ENCODE peak calls at places on chromosomes 1 and 21, in ten cellular contexts. One of them, this sample, is unnamed.

GRCh38 chr1:80893140-80893539 is 907.6 kb upstream of the ADGRL2 start:
- DNase-seq in CD8-positive, alpha-beta T cell: no peak
- DNase-seq in psoas muscle: no peak
- DNase-seq in neural progenitor cell: no peak
- DNase-seq in kidney: no peak
- DNase-seq in Peyer's patch: no peak
- DNase-seq in pancreas: no peak
- DNase-seq in left ventricle myocardium inferior: no peak
- DNase-seq in uterus: no peak
- DNase-seq in OCI-LY7: no peak
- DNase-seq in this sample: no peak

GRCh38 chr1:109388208-109388711 is 9.5 kb downstream of the SORT1 start:
- DNase-seq in CD8-positive, alpha-beta T cell: no peak
- DNase-seq in psoas muscle: no peak
- DNase-seq in neural progenitor cell: no peak
- DNase-seq in kidney: no peak
- DNase-seq in Peyer's patch: no peak
- DNase-seq in pancreas: no peak
- DNase-seq in left ventricle myocardium inferior: no peak
- DNase-seq in uterus: no peak
- DNase-seq in OCI-LY7: no peak
- DNase-seq in this sample: no peak

GRCh38 chr1:194071200-194071599 is 884.8 kb upstream of the B3GALT2 start:
- DNase-seq in CD8-positive, alpha-beta T cell: no peak
- DNase-seq in psoas muscle: no peak
- DNase-seq in neural progenitor cell: no peak
- DNase-seq in kidney: no peak
- DNase-seq in Peyer's patch: no peak
- DNase-seq in pancreas: no peak
- DNase-seq in left ventricle myocardium inferior: no peak
- DNase-seq in uterus: no peak
- DNase-seq in OCI-LY7: no peak
- DNase-seq in this sample: no peak

GRCh38 chr1:2240251-2241156 is 12.4 kb downstream of the SKI start:
- DNase-seq in CD8-positive, alpha-beta T cell: no peak
- DNase-seq in psoas muscle: peak
- DNase-seq in neural progenitor cell: no peak
- DNase-seq in kidney: peak
- DNase-seq in Peyer's patch: peak
- DNase-seq in pancreas: peak
- DNase-seq in left ventricle myocardium inferior: peak
- DNase-seq in uterus: peak
- DNase-seq in OCI-LY7: no peak
- DNase-seq in this sample: no peak

GRCh38 chr1:174445817-174446216 is 1.9 kb upstream of the GPR52 start:
- DNase-seq in CD8-positive, alpha-beta T cell: no peak
- DNase-seq in psoas muscle: no peak
- DNase-seq in neural progenitor cell: peak
- DNase-seq in kidney: no peak
- DNase-seq in Peyer's patch: no peak
- DNase-seq in pancreas: no peak
- DNase-seq in left ventricle myocardium inferior: no peak
- DNase-seq in uterus: no peak
- DNase-seq in OCI-LY7: no peak
- DNase-seq in this sample: no peak

GRCh38 chr1:11657654-11658053 is 3.0 kb downstream of the FBXO44 start:
- DNase-seq in CD8-positive, alpha-beta T cell: no peak
- DNase-seq in psoas muscle: no peak
- DNase-seq in neural progenitor cell: no peak
- DNase-seq in kidney: no peak
- DNase-seq in Peyer's patch: no peak
- DNase-seq in pancreas: no peak
- DNase-seq in left ventricle myocardium inferior: no peak
- DNase-seq in uterus: no peak
- DNase-seq in OCI-LY7: no peak
- DNase-seq in this sample: no peak

GRCh38 chr1:9848022-9848421 is 24.3 kb upstream of the CLSTN1 start:
- DNase-seq in CD8-positive, alpha-beta T cell: no peak
- DNase-seq in psoas muscle: no peak
- DNase-seq in neural progenitor cell: no peak
- DNase-seq in kidney: no peak
- DNase-seq in Peyer's patch: no peak
- DNase-seq in pancreas: no peak
- DNase-seq in left ventricle myocardium inferior: no peak
- DNase-seq in uterus: no peak
- DNase-seq in OCI-LY7: no peak
- DNase-seq in this sample: peak

GRCh38 chr21:26840206-26840605 is 5.0 kb downstream of the ADAMTS1 start:
- DNase-seq in CD8-positive, alpha-beta T cell: no peak
- DNase-seq in psoas muscle: no peak
- DNase-seq in neural progenitor cell: no peak
- DNase-seq in kidney: no peak
- DNase-seq in Peyer's patch: no peak
- DNase-seq in pancreas: no peak
- DNase-seq in left ventricle myocardium inferior: no peak
- DNase-seq in uterus: no peak
- DNase-seq in OCI-LY7: no peak
- DNase-seq in this sample: no peak

GRCh38 chr21:37267269-37268185 is at the start of gene VPS26C:
- DNase-seq in CD8-positive, alpha-beta T cell: peak
- DNase-seq in psoas muscle: peak
- DNase-seq in neural progenitor cell: peak
- DNase-seq in kidney: peak
- DNase-seq in Peyer's patch: peak
- DNase-seq in pancreas: peak
- DNase-seq in left ventricle myocardium inferior: peak
- DNase-seq in uterus: peak
- DNase-seq in OCI-LY7: peak
- DNase-seq in this sample: peak

GRCh38 chr21:20729376-20729775 is 268.8 kb upstream of the NCAM2 start:
- DNase-seq in CD8-positive, alpha-beta T cell: no peak
- DNase-seq in psoas muscle: no peak
- DNase-seq in neural progenitor cell: no peak
- DNase-seq in kidney: no peak
- DNase-seq in Peyer's patch: no peak
- DNase-seq in pancreas: no peak
- DNase-seq in left ventricle myocardium inferior: no peak
- DNase-seq in uterus: no peak
- DNase-seq in OCI-LY7: no peak
- DNase-seq in this sample: no peak

GRCh38 chr1:160018900-160019299 is 12.9 kb downstream of the PIGM start:
- DNase-seq in CD8-positive, alpha-beta T cell: no peak
- DNase-seq in psoas muscle: no peak
- DNase-seq in neural progenitor cell: no peak
- DNase-seq in kidney: no peak
- DNase-seq in Peyer's patch: no peak
- DNase-seq in pancreas: no peak
- DNase-seq in left ventricle myocardium inferior: no peak
- DNase-seq in uterus: no peak
- DNase-seq in OCI-LY7: no peak
- DNase-seq in this sample: no peak

GRCh38 chr1:28329395-28330153 is 734 bp downstream of the MED18 start:
- DNase-seq in CD8-positive, alpha-beta T cell: peak
- DNase-seq in psoas muscle: peak
- DNase-seq in neural progenitor cell: peak
- DNase-seq in kidney: peak
- DNase-seq in Peyer's patch: peak
- DNase-seq in pancreas: peak
- DNase-seq in left ventricle myocardium inferior: no peak
- DNase-seq in uterus: peak
- DNase-seq in OCI-LY7: peak
- DNase-seq in this sample: peak

GRCh38 chr21:45351526-45352275 is 53.3 kb upstream of the COL18A1 start:
- DNase-seq in CD8-positive, alpha-beta T cell: no peak
- DNase-seq in psoas muscle: no peak
- DNase-seq in neural progenitor cell: no peak
- DNase-seq in kidney: peak
- DNase-seq in Peyer's patch: no peak
- DNase-seq in pancreas: no peak
- DNase-seq in left ventricle myocardium inferior: no peak
- DNase-seq in uterus: no peak
- DNase-seq in OCI-LY7: no peak
- DNase-seq in this sample: no peak

GRCh38 chr1:23224721-23225648 is 7.7 kb upstream of the HTR1D start:
- DNase-seq in CD8-positive, alpha-beta T cell: no peak
- DNase-seq in psoas muscle: peak
- DNase-seq in neural progenitor cell: no peak
- DNase-seq in kidney: peak
- DNase-seq in Peyer's patch: peak
- DNase-seq in pancreas: no peak
- DNase-seq in left ventricle myocardium inferior: peak
- DNase-seq in uterus: no peak
- DNase-seq in OCI-LY7: no peak
- DNase-seq in this sample: no peak
- H3K4me3 ChIP-seq in CD8-positive, alpha-beta T cell: no peak
- H3K4me3 ChIP-seq in psoas muscle: no peak
- H3K4me3 ChIP-seq in neural progenitor cell: no peak
- H3K4me3 ChIP-seq in kidney: no peak
- H3K4me3 ChIP-seq in Peyer's patch: no peak
- H3K4me3 ChIP-seq in pancreas: no peak
- H3K4me3 ChIP-seq in left ventricle myocardium inferior: peak
- H3K4me3 ChIP-seq in uterus: no peak
- H3K4me3 ChIP-seq in OCI-LY7: no peak
- H3K4me3 ChIP-seq in this sample: no peak

GRCh38 chr1:96598416-96599168 is 123.0 kb upstream of the PTBP2 start:
- DNase-seq in CD8-positive, alpha-beta T cell: no peak
- DNase-seq in psoas muscle: no peak
- DNase-seq in neural progenitor cell: no peak
- DNase-seq in kidney: no peak
- DNase-seq in Peyer's patch: no peak
- DNase-seq in pancreas: no peak
- DNase-seq in left ventricle myocardium inferior: no peak
- DNase-seq in uterus: no peak
- DNase-seq in OCI-LY7: no peak
- DNase-seq in this sample: no peak
- H3K27ac ChIP-seq in CD8-positive, alpha-beta T cell: no peak
- H3K27ac ChIP-seq in psoas muscle: peak
- H3K27ac ChIP-seq in neural progenitor cell: no peak
- H3K27ac ChIP-seq in kidney: no peak
- H3K27ac ChIP-seq in Peyer's patch: no peak
- H3K27ac ChIP-seq in pancreas: no peak
- H3K27ac ChIP-seq in left ventricle myocardium inferior: no peak
- H3K27ac ChIP-seq in uterus: no peak
- H3K27ac ChIP-seq in OCI-LY7: no peak
- H3K27ac ChIP-seq in this sample: no peak

GRCh38 chr1:217134857-217135568 is 411.8 kb upstream of the ESRRG start:
- DNase-seq in CD8-positive, alpha-beta T cell: no peak
- DNase-seq in psoas muscle: no peak
- DNase-seq in neural progenitor cell: peak
- DNase-seq in kidney: peak
- DNase-seq in Peyer's patch: no peak
- DNase-seq in pancreas: peak
- DNase-seq in left ventricle myocardium inferior: no peak
- DNase-seq in uterus: no peak
- DNase-seq in OCI-LY7: no peak
- DNase-seq in this sample: peak
- H3K4me3 ChIP-seq in CD8-positive, alpha-beta T cell: no peak
- H3K4me3 ChIP-seq in psoas muscle: peak
- H3K4me3 ChIP-seq in neural progenitor cell: peak
- H3K4me3 ChIP-seq in kidney: peak
- H3K4me3 ChIP-seq in Peyer's patch: no peak
- H3K4me3 ChIP-seq in pancreas: peak
- H3K4me3 ChIP-seq in left ventricle myocardium inferior: peak
- H3K4me3 ChIP-seq in uterus: no peak
- H3K4me3 ChIP-seq in OCI-LY7: no peak
- H3K4me3 ChIP-seq in this sample: peak

GRCh38 chr1:181100924-181101323 is 12.4 kb downstream of the IER5 start:
- DNase-seq in CD8-positive, alpha-beta T cell: no peak
- DNase-seq in psoas muscle: no peak
- DNase-seq in neural progenitor cell: no peak
- DNase-seq in kidney: no peak
- DNase-seq in Peyer's patch: no peak
- DNase-seq in pancreas: no peak
- DNase-seq in left ventricle myocardium inferior: no peak
- DNase-seq in uterus: no peak
- DNase-seq in OCI-LY7: no peak
- DNase-seq in this sample: no peak

GRCh38 chr1:181100015-181100905 is 11.8 kb downstream of the IER5 start:
- DNase-seq in CD8-positive, alpha-beta T cell: no peak
- DNase-seq in psoas muscle: no peak
- DNase-seq in neural progenitor cell: peak
- DNase-seq in kidney: no peak
- DNase-seq in Peyer's patch: no peak
- DNase-seq in pancreas: no peak
- DNase-seq in left ventricle myocardium inferior: no peak
- DNase-seq in uterus: no peak
- DNase-seq in OCI-LY7: no peak
- DNase-seq in this sample: no peak

GRCh38 chr1:181097242-181097641 is 8.7 kb downstream of the IER5 start:
- DNase-seq in CD8-positive, alpha-beta T cell: no peak
- DNase-seq in psoas muscle: peak
- DNase-seq in neural progenitor cell: no peak
- DNase-seq in kidney: no peak
- DNase-seq in Peyer's patch: no peak
- DNase-seq in pancreas: no peak
- DNase-seq in left ventricle myocardium inferior: no peak
- DNase-seq in uterus: no peak
- DNase-seq in OCI-LY7: no peak
- DNase-seq in this sample: no peak

GRCh38 chr1:181101581-181102226 is 13.2 kb downstream of the IER5 start:
- DNase-seq in CD8-positive, alpha-beta T cell: no peak
- DNase-seq in psoas muscle: no peak
- DNase-seq in neural progenitor cell: peak
- DNase-seq in kidney: no peak
- DNase-seq in Peyer's patch: no peak
- DNase-seq in pancreas: no peak
- DNase-seq in left ventricle myocardium inferior: no peak
- DNase-seq in uterus: no peak
- DNase-seq in OCI-LY7: no peak
- DNase-seq in this sample: no peak

DNA sequence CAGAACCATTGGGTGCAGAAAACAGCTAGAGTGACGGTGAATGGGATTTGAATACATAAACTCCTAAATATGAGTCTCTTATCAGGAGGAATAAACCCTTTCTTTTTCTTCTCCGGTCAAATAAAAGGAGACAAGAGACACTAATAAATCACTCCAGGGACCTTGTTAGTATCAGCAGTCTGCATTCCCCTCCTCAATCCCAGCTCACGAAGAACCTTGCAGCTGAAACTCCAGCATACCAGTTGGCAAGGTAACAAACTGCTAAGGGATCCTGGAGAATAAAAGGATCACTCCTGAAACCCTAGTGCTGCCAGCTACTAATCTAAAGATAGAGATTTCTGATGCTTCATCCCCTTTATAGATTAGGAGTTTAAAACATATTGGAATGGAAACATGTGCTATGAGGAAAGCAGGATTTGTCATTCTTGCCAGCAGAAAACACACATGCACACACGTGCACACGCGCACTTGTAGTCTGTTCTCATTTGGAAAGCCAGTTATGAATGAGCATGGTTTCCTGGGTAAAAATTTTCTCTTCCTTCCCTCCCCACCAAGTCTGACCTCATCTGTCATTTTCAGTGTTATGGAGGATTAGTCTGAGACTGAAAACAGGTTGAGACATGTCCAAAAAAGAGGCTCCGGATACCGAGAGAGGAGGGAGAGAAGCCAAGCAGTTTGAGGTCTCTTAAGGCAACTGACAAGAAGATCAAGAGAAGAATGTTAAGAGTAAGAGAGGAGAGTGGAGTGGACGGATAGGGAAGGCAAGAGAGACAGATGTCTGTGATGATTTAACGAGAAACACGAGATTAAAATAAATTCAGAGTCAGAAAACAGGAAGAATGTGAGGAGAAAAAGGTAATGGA is 10.9 kb downstream of the IER5 start:
- DNase-seq in CD8-positive, alpha-beta T cell: no peak
- DNase-seq in psoas muscle: no peak
- DNase-seq in neural progenitor cell: no peak
- DNase-seq in kidney: no peak
- DNase-seq in Peyer's patch: no peak
- DNase-seq in pancreas: no peak
- DNase-seq in left ventricle myocardium inferior: no peak
- DNase-seq in uterus: no peak
- DNase-seq in OCI-LY7: no peak
- DNase-seq in this sample: peak
- H3K27ac ChIP-seq in CD8-positive, alpha-beta T cell: no peak
- H3K27ac ChIP-seq in psoas muscle: no peak
- H3K27ac ChIP-seq in neural progenitor cell: no peak
- H3K27ac ChIP-seq in kidney: no peak
- H3K27ac ChIP-seq in Peyer's patch: no peak
- H3K27ac ChIP-seq in pancreas: no peak
- H3K27ac ChIP-seq in left ventricle myocardium inferior: peak
- H3K27ac ChIP-seq in uterus: peak
- H3K27ac ChIP-seq in OCI-LY7: no peak
- H3K27ac ChIP-seq in this sample: peak

This sample was measured in WERI-Rb-1.